ENCODE peak calls at places on chromosomes 7 and 10, in four cellular contexts. L, I, W and Z are unnamed samples.

GRCh38 chr10:3902054-3902808 is 117.2 kb upstream of the KLF6 start:
- DNase-seq in L (no peak), I (no peak), W (peak; percentile 38), Z (no peak)

GRCh38 chr10:86757110-86757790 is 831 bp downstream of the BMPR1A start:
- DNase-seq in L (peak; percentile 29), I (peak; percentile 13), W (peak; percentile 62), Z (no peak)

GRCh38 chr7:128010392-128011078 is 20.7 kb downstream of the LRRC4 start:
- DNase-seq in L (no peak), I (no peak), W (no peak), Z (no peak)

GRCh38 chr7:504221-505081 is 15.2 kb downstream of the PDGFA start:
- DNase-seq in L (no peak), I (no peak), W (no peak), Z (no peak)

GRCh38 chr7:137975223-137975622 is 26.7 kb downstream of the CREB3L2 start:
- DNase-seq in L (no peak), I (no peak), W (no peak), Z (no peak)

GRCh38 chr7:156968183-156968582 is 18.7 kb downstream of the NOM1 start:
- DNase-seq in L (no peak), I (no peak), W (no peak), Z (no peak)

GRCh38 chr10:6770846-6771245 is 190.8 kb upstream of the PRKCQ start:
- DNase-seq in L (no peak), I (no peak), W (no peak), Z (no peak)

GRCh38 chr10:30036811-30037210 is 22.6 kb downstream of the JCAD start:
- DNase-seq in L (no peak), I (no peak), W (no peak), Z (no peak)

GRCh38 chr10:68826764-68827591 is at the start of gene STOX1:
- DNase-seq in L (peak; percentile 44), I (peak; percentile 92), W (peak; percentile 43), Z (no peak)

GRCh38 chr7:105028004-105028403 is 14.0 kb downstream of the KMT2E start:
- DNase-seq in L (no peak), I (no peak), W (no peak), Z (no peak)

GRCh38 chr10:4061441-4061951 is 276.5 kb upstream of the KLF6 start:
- DNase-seq in L (no peak), I (no peak), W (no peak), Z (no peak)

GRCh38 chr7:36119005-36119711 is 33.9 kb upstream of the EEPD1 start:
- DNase-seq in L (no peak), I (no peak), W (peak; percentile 73), Z (peak; percentile 42)

GRCh38 chr7:37557810-37558209 is 109.1 kb upstream of the ELMO1 start:
- DNase-seq in L (no peak), I (no peak), W (no peak), Z (no peak)

GRCh38 chr7:19079066-19079465 is 38.4 kb downstream of the TWIST1 start:
- DNase-seq in L (peak; percentile 12), I (no peak), W (no peak), Z (peak; percentile 62)

DNA sequence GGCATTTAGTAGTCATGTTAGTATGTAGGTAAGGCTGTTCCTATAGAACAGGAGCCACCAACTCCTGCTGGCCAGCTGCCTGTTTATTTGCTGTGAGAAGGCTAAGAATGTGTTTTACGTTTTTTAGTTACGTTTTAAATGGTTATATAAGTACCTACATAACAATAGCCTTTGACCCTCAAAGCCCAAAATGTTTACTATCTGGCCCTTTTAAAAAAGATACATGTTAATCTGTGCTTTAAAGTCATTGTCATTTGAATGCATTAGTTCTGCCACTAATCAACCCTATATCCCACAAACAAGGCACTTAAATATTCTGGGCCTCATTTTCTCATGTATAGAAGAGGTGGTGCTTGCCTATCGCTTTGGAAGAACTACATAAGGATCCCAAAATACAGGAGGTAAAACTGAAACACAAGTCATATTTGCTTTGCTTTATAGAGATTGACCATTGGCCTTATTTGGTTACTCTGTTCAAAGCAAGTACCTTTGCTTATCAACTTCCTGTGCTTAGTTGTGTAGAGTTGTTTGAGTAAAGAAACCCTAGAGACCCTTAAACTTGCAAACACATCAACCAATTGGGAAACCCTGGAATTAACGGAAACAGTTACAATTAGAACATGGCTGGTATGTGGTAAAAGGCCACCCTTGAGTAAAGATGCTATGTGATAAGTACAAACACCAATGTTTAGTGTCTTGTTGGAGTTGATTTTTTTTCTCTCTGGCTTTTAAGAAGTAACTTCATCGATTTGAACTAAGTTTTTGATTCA is 25.9 kb downstream of the TIMM23 start:
- DNase-seq in L (no peak), I (no peak), W (peak; percentile 98), Z (no peak)
- H3K27ac ChIP-seq in L (no peak overlapping the region), I (peak overlapping the region; percentile 19), W (peak overlapping the region; percentile 77), Z (no peak overlapping the region)

GRCh38 chr10:124870854-124871425 is 69.3 kb downstream of the ABRAXAS2 start:
- DNase-seq in L (no peak), I (no peak), W (no peak), Z (no peak)
- TF ChIP-seq TCF7L2 in L (no peak), I (no peak), W (no peak), Z (no peak)

GRCh38 chr10:11260136-11260535 is 242.5 kb downstream of the CELF2 start:
- DNase-seq in L (no peak), I (no peak), W (no peak), Z (no peak)
- TF ChIP-seq SIN3A in L (no peak), I (no peak), W (no peak), Z (no peak)

DNA sequence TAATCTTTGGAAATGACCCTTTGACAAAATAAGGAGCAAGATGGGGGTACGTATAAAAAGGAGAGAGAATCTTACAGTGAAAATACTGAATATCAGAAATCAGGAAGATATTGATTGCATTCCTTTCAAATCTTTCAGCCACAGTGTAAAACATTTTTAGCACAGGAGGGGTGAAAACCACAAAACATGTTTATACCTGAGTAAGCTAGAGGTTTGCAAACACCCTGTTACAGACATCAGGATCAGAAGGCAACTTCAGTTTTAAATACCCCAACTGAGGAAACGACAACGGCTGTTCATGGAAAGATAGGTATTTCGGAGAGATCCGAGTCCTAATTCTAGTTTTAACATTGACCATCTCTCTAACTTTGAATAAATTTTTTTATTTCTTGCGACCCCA is 69.1 kb upstream of the ITGB1 start:
- DNase-seq in L (no peak), I (no peak), W (no peak), Z (no peak)
- H3K27ac ChIP-seq in L (no peak overlapping the region), I (no peak overlapping the region), W (no peak overlapping the region), Z (peak overlapping the region; percentile 77)

DNA sequence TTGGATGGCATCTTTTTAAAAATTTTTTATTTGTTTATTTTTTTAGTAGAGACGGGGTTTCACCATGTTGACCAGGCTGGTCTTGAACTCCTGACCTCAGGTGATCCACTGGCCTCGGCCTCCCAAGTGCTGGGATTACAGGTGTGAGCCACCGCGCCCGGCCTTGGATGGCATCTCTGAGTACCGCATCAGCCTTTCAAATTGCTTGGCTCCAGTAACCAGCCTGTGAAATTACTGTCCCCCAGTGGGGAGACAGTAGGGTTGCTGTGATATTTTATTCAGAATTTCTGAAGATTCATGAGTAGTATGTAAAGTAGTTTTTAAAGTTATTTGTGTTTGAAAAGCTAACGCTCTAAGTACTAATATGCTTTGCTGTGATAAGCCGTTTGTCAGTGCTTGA is 1.2 kb downstream of the NUB1 start:
- DNase-seq in L (no peak), I (no peak), W (no peak), Z (no peak)
- TF ChIP-seq TCF7L2 in L (no peak), I (no peak), W (no peak), Z (no peak)

GRCh38 chr10:11164806-11165590 is 147.3 kb downstream of the CELF2 start:
- DNase-seq in L (no peak), I (peak; percentile 53), W (no peak), Z (no peak)

GRCh38 chr10:11163990-11164805 is 146.5 kb downstream of the CELF2 start:
- DNase-seq in L (no peak), I (no peak), W (no peak), Z (no peak)

GRCh38 chr10:11161910-11162309 is 144.2 kb downstream of the CELF2 start:
- DNase-seq in L (no peak), I (no peak), W (no peak), Z (no peak)

GRCh38 chr10:11160982-11161554 is 143.4 kb downstream of the CELF2 start:
- DNase-seq in L (no peak), I (no peak), W (no peak), Z (no peak)

DNA sequence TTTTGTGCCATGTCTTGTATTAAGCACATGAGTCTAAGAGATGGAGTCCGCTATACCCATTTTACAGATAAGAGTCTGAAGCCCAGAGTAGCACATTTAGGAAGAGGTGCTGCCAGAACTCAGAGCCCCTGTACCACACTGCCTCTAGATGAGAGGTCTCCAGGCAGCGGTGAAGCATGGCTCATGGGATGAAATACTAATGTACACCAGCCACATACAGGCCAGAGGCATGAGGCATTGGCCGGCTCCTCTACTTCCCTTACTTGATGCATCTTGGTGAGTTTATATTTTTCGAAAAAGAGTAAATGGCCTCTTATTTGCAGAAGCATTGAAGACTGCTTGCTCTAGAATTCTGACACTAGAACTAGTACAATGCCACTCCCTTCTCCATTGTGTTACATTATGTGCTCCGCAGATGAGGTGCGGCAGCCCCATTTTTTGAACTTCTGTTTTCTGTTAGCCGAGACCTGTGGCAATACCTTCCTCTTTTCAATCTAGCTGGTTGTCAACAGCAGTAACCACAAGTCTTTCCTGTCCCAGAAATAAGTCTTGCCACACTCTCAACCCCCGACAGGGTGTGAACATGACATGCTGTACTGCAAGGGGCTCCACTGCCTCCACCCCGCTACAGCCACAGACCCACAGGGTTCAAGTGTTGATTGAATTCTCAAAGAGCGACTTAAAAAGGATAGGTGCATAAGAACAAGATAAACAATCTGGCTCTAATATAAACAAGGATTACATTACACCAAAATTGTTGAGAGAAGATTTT is 145.3 kb downstream of the CELF2 start:
- DNase-seq in L (no peak), I (no peak), W (no peak), Z (no peak)
- TF ChIP-seq SIN3A in L (no peak), I (no peak), W (no peak), Z (no peak)

GRCh38 chr10:109464949-109465348 is 458.4 kb downstream of the XPNPEP1 start:
- DNase-seq in L (no peak), I (no peak), W (no peak), Z (no peak)
- H3K27ac ChIP-seq in L (no peak overlapping the region), I (no peak overlapping the region), W (no peak overlapping the region), Z (no peak overlapping the region)